ENCODE peak calls at places on chromosomes 16 and 17, in six cellular contexts. O, Q, A, K, R and I are unnamed samples.

GRCh38 chr16:1390239-1390638 is 24.3 kb downstream of the UNKL start:
- DNase-seq in Q (no peak), A (no peak), O (no peak), R (no peak), K (no peak), I (no peak)

GRCh38 chr17:73317554-73318426 is 6.0 kb upstream of the CDC42EP4 start:
- DNase-seq in Q (no peak), K (no peak), A (no peak), R (no peak), O (no peak), I (no peak)

GRCh38 chr17:38730526-38731379 is 612 bp downstream of the CISD3 start:
- DNase-seq in Q (peak; percentile 58), R (no peak), K (peak; percentile 82), A (peak; percentile 47), O (peak; percentile 42), I (no peak)

GRCh38 chr17:3557768-3558583 is at the start of gene TRPV3:
- DNase-seq in R (no peak), O (no peak), A (no peak), Q (no peak), K (peak; percentile 59), I (no peak)

GRCh38 chr17:72125226-72125651 is 4.4 kb downstream of the SOX9 start:
- DNase-seq in Q (no peak), A (peak; percentile 34), O (peak; percentile 61), R (no peak), K (no peak), I (no peak)

GRCh38 chr16:4862639-4863038 is 15.4 kb downstream of the UBN1 start:
- DNase-seq in K (peak; percentile 52), A (no peak), R (no peak), Q (peak; percentile 9), O (no peak), I (no peak)

GRCh38 chr17:81114694-81115093 is 50.6 kb upstream of the PVALEF start:
- DNase-seq in A (no peak), O (no peak), R (no peak), Q (no peak), K (no peak), I (no peak)

GRCh38 chr16:80723091-80723490 is 81.3 kb downstream of the CDYL2 start:
- DNase-seq in K (no peak), R (no peak), O (no peak), Q (no peak), A (no peak), I (no peak)

GRCh38 chr17:53626286-53626685 is 196.4 kb upstream of the KIF2B start:
- DNase-seq in R (peak; percentile 49), A (no peak), Q (no peak), K (no peak), O (peak; percentile 67), I (no peak)

GRCh38 chr17:62064029-62064790 is 868 bp downstream of the MED13 start:
- DNase-seq in K (no peak), O (peak; percentile 18), A (no peak), Q (peak; percentile 45), R (no peak), I (peak; percentile 14)

GRCh38 chr17:66142428-66142827 is 49.5 kb downstream of the CEP112 start:
- DNase-seq in Q (no peak), A (no peak), K (no peak), O (no peak), R (no peak), I (no peak)

GRCh38 chr17:76827736-76828135 is 40.5 kb upstream of the MGAT5B start:
- DNase-seq in A (no peak), O (no peak), K (no peak), R (no peak), Q (no peak), I (no peak)

GRCh38 chr17:7853693-7854043 is 1.2 kb upstream of the TMEM88 start:
- DNase-seq in K (no peak), R (no peak), A (no peak), O (no peak), Q (no peak), I (no peak)

GRCh38 chr17:9322298-9322697 is 253.3 kb downstream of the STX8 start:
- DNase-seq in K (no peak), R (no peak), Q (peak; percentile 20), O (no peak), A (peak; percentile 49), I (no peak)

GRCh38 chr17:62631936-62632924 is 4.8 kb downstream of the MRC2 start:
- DNase-seq in K (no peak), O (no peak), A (no peak), Q (no peak), R (no peak), I (no peak)

GRCh38 chr17:1920948-1921351 is 91.1 kb downstream of the RPA1 start:
- DNase-seq in R (no peak), Q (no peak), A (no peak), O (no peak), K (no peak), I (no peak)

GRCh38 chr16:89720520-89720858 is 209 bp downstream of the VPS9D1 start:
- DNase-seq in R (no peak), A (peak; percentile 83), Q (no peak), O (no peak), K (peak; percentile 48), I (peak; percentile 20)

GRCh38 chr17:57355090-57355859 is 99.0 kb downstream of the MSI2 start:
- DNase-seq in R (no peak), Q (no peak), K (no peak), A (peak; percentile 17), O (no peak), I (no peak)

GRCh38 chr17:72270530-72270929 is 149.7 kb downstream of the SOX9 start:
- DNase-seq in A (no peak), K (peak; percentile 48), O (peak; percentile 3), R (no peak), Q (no peak), I (no peak)

GRCh38 chr17:56890906-56891674 is 22.8 kb downstream of the TRIM25 start:
- DNase-seq in K (no peak), R (no peak), A (no peak), Q (no peak), O (no peak), I (no peak)

DNA sequence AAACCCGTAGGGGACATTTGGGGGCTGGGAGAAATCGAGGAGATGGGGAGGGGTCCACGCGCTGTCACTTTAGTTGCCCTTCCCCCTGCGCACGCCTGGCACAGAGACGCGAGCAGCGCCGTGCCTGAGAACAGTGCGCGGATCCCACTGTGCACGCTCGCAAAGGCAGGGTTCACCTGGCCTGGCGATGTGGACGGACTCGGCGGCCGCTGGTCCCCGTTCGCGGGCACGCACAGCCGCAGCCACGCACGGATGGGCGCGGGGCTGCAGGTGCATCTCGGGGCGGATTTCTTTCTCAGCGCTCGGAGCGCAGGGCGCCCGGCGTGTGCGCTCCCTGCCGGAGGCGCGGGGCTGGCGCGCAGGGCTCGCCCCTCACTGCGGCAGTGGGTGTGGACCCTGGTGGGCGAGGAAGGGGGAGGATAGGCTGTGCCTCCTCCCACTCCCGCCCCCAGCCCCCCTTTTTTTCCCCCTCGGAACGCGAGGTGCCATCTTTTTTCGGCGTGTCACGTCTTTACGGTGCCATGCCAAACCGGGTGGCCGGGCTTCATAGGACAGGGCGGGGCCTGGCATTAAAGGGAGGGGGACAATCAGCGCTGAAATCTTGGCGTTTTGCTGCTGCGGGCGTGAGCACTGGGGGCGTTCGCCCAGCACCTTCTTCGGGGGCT is 1.1 kb downstream of the MAPT start:
- DNase-seq in Q (no peak), A (peak; percentile 30), R (no peak), K (no peak), O (no peak), I (peak; percentile 27)
- H3K4me3 ChIP-seq in Q (no peak overlapping the region), A (peak overlapping the region; percentile 82), R (peak overlapping the region; percentile 51), K (peak overlapping the region; percentile 15), O (peak overlapping the region; percentile 75), I (peak overlapping the region; percentile 75)

GRCh38 chr16:23836078-23836403 is 258 bp downstream of the PRKCB start:
- DNase-seq in K (no peak), R (no peak), Q (no peak), O (no peak), A (no peak), I (peak; percentile 19)

GRCh38 chr16:23836404-23837291 is 865 bp downstream of the PRKCB start:
- DNase-seq in Q (peak; percentile 76), O (no peak), R (no peak), K (peak; percentile 31), A (peak; percentile 32), I (peak; percentile 43)

GRCh38 chr16:23835390-23836077 is at the start of gene PRKCB:
- DNase-seq in Q (peak; percentile 94), A (peak; percentile 92), K (peak; percentile 74), O (peak; percentile 14), R (no peak), I (peak; percentile 91)

GRCh38 chr16:23838485-23839142 is 2.8 kb downstream of the PRKCB start:
- DNase-seq in R (no peak), A (no peak), K (no peak), Q (no peak), O (no peak), I (no peak)

DNA sequence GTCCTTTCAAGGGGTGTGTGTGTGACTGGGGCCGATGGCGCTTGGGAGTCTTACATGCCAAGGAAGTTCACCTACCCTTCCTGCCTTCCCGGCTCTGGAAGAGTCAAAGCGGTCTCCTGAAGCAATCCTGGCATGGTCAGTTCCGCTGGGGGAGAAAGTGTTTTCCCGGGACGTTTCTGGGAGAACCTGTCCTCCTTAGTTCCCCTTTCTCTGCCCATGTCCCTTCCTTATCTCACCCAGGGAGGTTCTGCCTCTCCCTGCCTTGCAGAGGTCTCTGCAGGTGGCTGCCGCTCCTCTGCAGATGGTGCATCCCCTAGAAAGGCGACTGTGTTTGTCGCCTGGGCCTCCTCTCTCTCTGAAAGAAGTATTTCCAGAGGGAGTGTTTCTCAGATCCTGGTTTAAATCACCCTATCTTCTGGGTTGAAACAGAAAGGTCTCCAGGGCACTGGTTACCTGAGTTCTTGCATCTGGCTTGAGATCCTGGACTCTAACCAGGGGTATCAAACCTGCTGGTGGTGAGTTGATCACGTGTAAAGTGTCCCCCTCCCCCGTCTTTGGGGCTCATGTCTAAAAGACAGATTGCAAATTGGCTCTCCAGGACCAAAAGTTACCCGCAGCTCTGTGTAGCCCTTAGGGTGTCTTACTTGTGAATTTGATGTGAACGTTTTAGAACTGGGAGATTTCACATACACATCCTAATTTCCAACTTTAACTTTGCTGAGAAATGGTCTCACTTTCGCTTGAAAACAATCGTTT is 1.9 kb downstream of the PRKCB start:
- DNase-seq in Q (peak; percentile 49), A (no peak), K (no peak), O (no peak), R (no peak), I (no peak)
- H3K4me3 ChIP-seq in Q (peak overlapping the region; percentile 71), A (no peak overlapping the region), K (no peak overlapping the region), O (no peak overlapping the region), R (no peak overlapping the region), I (peak overlapping the region; percentile 55)

GRCh38 chr16:48232459-48233040 is 11.6 kb upstream of the LONP2 start:
- DNase-seq in Q (no peak), O (peak; percentile 38), K (no peak), R (no peak), A (no peak), I (no peak)
- H3K4me3 ChIP-seq in Q (no peak overlapping the region), O (no peak overlapping the region), K (no peak overlapping the region), R (no peak overlapping the region), A (no peak overlapping the region), I (no peak overlapping the region)

DNA sequence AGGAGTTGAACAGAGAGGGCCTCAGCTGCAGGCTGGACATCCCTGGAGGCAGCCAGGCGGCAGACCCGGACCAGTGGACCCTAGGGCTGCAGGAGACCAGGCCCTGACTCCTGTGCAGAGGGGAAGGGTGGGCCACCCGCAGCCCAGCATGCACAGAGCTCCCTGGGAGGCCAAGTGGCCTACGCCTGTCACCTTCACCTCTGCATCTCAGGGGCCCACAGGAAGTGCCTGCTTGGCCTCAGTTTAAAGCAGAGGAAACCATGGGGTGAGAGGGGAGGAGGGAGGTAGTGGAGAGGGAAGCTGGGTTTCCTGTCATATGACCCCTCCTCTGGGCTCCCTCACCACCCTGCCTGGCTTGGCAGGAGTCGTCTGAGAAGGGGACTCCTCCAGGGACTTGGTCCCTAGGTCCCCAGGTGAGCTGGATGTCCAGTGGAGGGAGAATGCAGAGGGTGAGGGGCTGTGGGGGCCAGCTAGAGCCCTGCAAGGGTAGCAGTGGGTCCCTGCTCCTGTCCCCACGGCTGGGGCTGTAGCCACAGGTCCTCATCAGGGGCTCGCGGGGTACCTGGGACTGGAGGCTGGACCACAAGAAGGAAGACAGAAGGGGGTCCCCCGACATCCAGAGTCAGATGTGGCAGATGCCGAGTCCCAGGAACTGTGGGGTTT is at the start of gene TMC8:
- DNase-seq in K (peak; percentile 61), O (no peak), Q (peak; percentile 92), A (no peak), R (no peak), I (peak; percentile 88)
- H3K4me3 ChIP-seq in K (peak within 1 kb of the TSS; percentile 1), O (no peak within 1 kb of the TSS), Q (no peak within 1 kb of the TSS), A (no peak within 1 kb of the TSS), R (no peak within 1 kb of the TSS), I (peak within 1 kb of the TSS; percentile 95)